ENCODE peak calls at places on chromosomes 2 and 18, in five cellular contexts. A, U, O, N and B are unnamed samples.

GRCh38 chr2:162945785-162946184 is 107.2 kb upstream of the KCNH7 start:
- DNase-seq in N (no peak), O (no peak), U (no peak), A (no peak), B (no peak)

GRCh38 chr2:177078416-177078815 is 134.2 kb upstream of the HNRNPA3 start:
- DNase-seq in N (no peak), U (no peak), O (no peak), A (no peak), B (no peak)

GRCh38 chr2:236176417-236176816 is 8.2 kb upstream of the GBX2 start:
- DNase-seq in O (no peak), U (peak), A (peak), N (no peak), B (peak)

GRCh38 chr2:96359310-96359709 is 23.7 kb downstream of the NCAPH start:
- DNase-seq in O (no peak), N (no peak), U (no peak), A (no peak), B (no peak)

GRCh38 chr2:37654932-37655331 is 16.5 kb downstream of the CDC42EP3 start:
- DNase-seq in N (peak), O (peak), A (no peak), U (no peak), B (no peak)

GRCh38 chr2:96963316-96963715 is 23.1 kb downstream of the FAM178B start:
- DNase-seq in N (no peak), U (no peak), A (no peak), O (no peak), B (no peak)

GRCh38 chr18:52392160-52392559 is 52.2 kb downstream of the DCC start:
- DNase-seq in A (no peak), U (no peak), N (no peak), O (peak), B (no peak)

GRCh38 chr18:60022671-60023276 is 123.0 kb downstream of the PMAIP1 start:
- DNase-seq in U (no peak), N (no peak), O (peak), A (no peak), B (no peak)

GRCh38 chr2:134212726-134213125 is 41.1 kb upstream of the MGAT5 start:
- DNase-seq in O (no peak), N (no peak), U (no peak), A (no peak), B (no peak)

GRCh38 chr2:37730037-37730813 is 58.8 kb upstream of the CDC42EP3 start:
- DNase-seq in O (no peak), U (no peak), N (no peak), A (no peak), B (no peak)

GRCh38 chr2:230328155-230328458 is 1.1 kb downstream of the SP140L start:
- DNase-seq in N (no peak), U (no peak), A (no peak), O (no peak), B (no peak)

GRCh38 chr2:196992466-196992865 is 66.0 kb upstream of the PGAP1 start:
- DNase-seq in U (no peak), O (no peak), A (no peak), N (no peak), B (no peak)

GRCh38 chr2:41768301-41768700 is 279.5 kb upstream of the PKDCC start:
- DNase-seq in A (no peak), N (no peak), U (no peak), O (no peak), B (no peak)
- TF ChIP-seq SUZ12 in A (no peak), N (no peak), U (no peak), O (no peak), B (no peak)

GRCh38 chr18:3411327-3411726 is 38.6 kb upstream of the TGIF1 start:
- DNase-seq in O (no peak), U (no peak), A (no peak), N (no peak), B (no peak)

GRCh38 chr18:3410273-3410672 is 39.7 kb upstream of the TGIF1 start:
- DNase-seq in O (no peak), A (no peak), N (no peak), U (no peak), B (no peak)

GRCh38 chr18:3415110-3415509 is 34.9 kb upstream of the TGIF1 start:
- DNase-seq in A (no peak), U (no peak), N (no peak), O (no peak), B (no peak)

GRCh38 chr18:3409811-3410210 is 40.2 kb upstream of the TGIF1 start:
- DNase-seq in A (no peak), U (no peak), N (no peak), O (no peak), B (no peak)

GRCh38 chr18:3411854-3412268 is 38.1 kb upstream of the TGIF1 start:
- DNase-seq in O (no peak), N (no peak), U (no peak), A (no peak), B (no peak)
- TF ChIP-seq SUZ12 in O (no peak), N (no peak), U (no peak), A (no peak), B (no peak)

GRCh38 chr2:218010116-218010837 is 7.5 kb upstream of the TNS1 start:
- DNase-seq in N (no peak), A (no peak), O (no peak), U (peak), B (peak)
- TF ChIP-seq SUZ12 in N (peak), A (no peak), O (no peak), U (peak), B (no peak)

DNA sequence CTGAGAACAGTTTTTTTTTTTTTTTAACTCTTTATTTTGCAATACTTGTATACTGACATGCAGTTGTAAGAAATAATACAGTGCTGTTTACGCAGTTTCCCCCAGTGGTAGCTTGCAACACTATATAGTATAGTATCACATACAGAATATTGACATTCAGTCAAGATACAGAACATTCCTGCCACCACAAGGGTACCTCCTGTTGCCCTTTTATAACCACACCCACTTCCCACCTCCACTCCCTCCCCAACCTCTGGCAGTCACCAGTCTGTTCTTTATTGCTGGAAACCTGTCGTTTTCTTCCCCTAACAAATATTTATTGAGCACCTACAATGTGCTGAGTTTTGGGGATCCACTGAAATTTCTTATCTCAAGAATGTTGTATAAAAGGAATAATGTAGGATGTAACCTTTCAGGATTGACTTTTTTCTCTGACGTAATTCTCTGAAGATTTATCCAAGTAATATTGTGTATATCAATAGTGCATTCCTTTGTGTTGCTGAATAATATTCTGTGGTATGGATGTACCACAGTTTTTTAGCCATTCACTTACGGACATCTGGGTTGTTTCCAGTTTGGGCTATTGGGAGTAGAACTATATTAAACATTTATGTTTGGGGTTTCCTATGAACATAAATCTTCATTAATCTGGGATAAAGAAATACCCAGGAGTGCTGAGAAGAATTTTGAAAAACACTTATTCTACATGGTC is 51.4 kb upstream of the EML6 start:
- DNase-seq in O (no peak), A (peak), U (no peak), N (no peak), B (no peak)
- TF ChIP-seq SUZ12 in O (no peak), A (no peak), U (no peak), N (no peak), B (no peak)

GRCh38 chr2:216732334-216732733 is 37.0 kb upstream of the IGFBP5 start:
- DNase-seq in O (no peak), U (no peak), N (no peak), A (no peak), B (no peak)

GRCh38 chr2:216735086-216735485 is 39.7 kb upstream of the IGFBP5 start:
- DNase-seq in U (no peak), N (no peak), O (no peak), A (no peak), B (no peak)

GRCh38 chr2:216733046-216733445 is 37.7 kb upstream of the IGFBP5 start:
- DNase-seq in O (no peak), U (no peak), N (no peak), A (no peak), B (no peak)

GRCh38 chr2:216730871-216731270 is 35.5 kb upstream of the IGFBP5 start:
- DNase-seq in N (no peak), U (no peak), A (no peak), O (no peak), B (no peak)

DNA sequence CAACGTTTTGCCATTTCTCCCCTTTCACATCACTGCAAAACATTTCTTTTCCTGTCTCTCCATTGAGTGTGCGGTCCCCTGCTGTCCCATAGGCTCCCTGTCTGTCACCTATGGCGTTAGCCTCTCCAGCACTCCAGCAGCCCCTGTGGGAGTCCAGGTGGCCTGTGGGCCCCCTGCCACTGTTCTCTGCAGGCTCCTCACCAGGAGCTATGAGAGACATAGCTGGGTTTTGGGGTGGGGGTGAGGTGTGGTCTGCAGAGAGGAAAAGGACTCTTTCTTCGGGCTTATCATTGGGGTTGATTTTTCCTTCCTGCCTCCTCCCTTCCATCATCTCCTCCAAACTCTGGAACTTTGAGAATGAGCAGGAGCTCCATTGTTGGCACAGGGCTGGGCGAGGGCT is 36.1 kb upstream of the IGFBP5 start:
- DNase-seq in A (no peak), N (no peak), O (no peak), U (no peak), B (no peak)
- TF ChIP-seq SUZ12 in A (no peak), N (no peak), O (no peak), U (no peak), B (no peak)

DNA sequence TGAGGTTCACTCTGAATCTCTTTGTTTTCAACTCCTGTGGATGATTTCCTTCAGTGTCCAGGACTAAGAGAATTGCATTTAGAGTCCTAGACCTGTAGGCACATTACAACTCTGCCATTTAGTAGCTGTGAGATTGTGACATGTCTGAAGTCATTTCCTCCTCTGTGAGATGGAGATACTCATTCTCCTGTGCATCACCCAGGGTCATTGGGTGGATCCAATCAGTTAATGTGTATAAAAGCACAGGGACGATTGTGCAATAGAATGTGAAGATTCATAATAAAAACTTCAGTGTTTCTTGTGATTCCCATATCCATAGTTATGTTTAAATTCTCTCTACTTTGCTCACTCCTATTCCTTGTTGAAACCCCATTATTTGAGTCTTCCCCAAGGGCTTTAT is 113.6 kb downstream of the DIS3L2 start:
- DNase-seq in N (no peak), U (no peak), O (no peak), A (peak), B (no peak)
- TF ChIP-seq SUZ12 in N (no peak), U (no peak), O (no peak), A (no peak), B (no peak)

GRCh38 chr18:62883937-62884735 is 168.8 kb downstream of the PHLPP1 start:
- DNase-seq in O (no peak), N (no peak), A (no peak), U (no peak), B (no peak)
- TF ChIP-seq SUZ12 in O (no peak), N (no peak), A (no peak), U (no peak), B (no peak)

GRCh38 chr2:106944220-106944619 is 58.3 kb upstream of the ST6GAL2 start:
- DNase-seq in U (no peak), A (no peak), N (no peak), O (no peak), B (no peak)
- TF ChIP-seq SUZ12 in U (no peak), A (no peak), N (no peak), O (no peak), B (no peak)